ENCODE peak calls at places on chromosomes 7 and 10, in ten cellular contexts. D is dorsolateral prefrontal cortex, G is endothelial cell of umbilical vein, V is WTC11, M is AG09309, X is astrocyte of the spinal cord, O is AG04449, Q is NB4, T is progenitor cell of endocrine pancreas, L is HFFc6. E is an unnamed sample.

GRCh38 chr7:50595538-50596102 is 30.4 kb upstream of the DDC start:
- DNase-seq in D (no peak), G (peak), V (no peak), M (peak), X (peak), O (no peak), Q (peak), T (no peak), L (peak), E (peak)

GRCh38 chr10:48551796-48552591 is 52.9 kb downstream of the ARHGAP22 start:
- DNase-seq in D (no peak), G (peak), V (peak), M (peak), X (peak), O (no peak), Q (peak), T (no peak), L (peak), E (peak)

GRCh38 chr7:5636914-5637313 is 144.5 kb downstream of the RNF216 start:
- DNase-seq in D (peak), G (peak), V (no peak), M (peak), X (peak), O (peak), Q (peak), T (no peak), L (peak), E (no peak)

GRCh38 chr10:64033710-64034109 is 512.5 kb downstream of the REEP3 start:
- DNase-seq in D (no peak), G (no peak), V (no peak), M (no peak), X (no peak), O (no peak), Q (no peak), T (no peak), L (no peak), E (no peak)

GRCh38 chr7:116315293-116315692 is 105.0 kb downstream of the TES start:
- DNase-seq in D (no peak), G (peak), V (no peak), M (no peak), X (peak), O (peak), Q (no peak), T (no peak), L (no peak), E (no peak)

GRCh38 chr10:6050801-6051445 is 11.2 kb downstream of the IL2RA start:
- DNase-seq in D (no peak), G (no peak), V (no peak), M (no peak), X (peak), O (no peak), Q (peak), T (no peak), L (peak), E (no peak)

GRCh38 chr7:106905734-106906133 is 40.7 kb downstream of the PIK3CG start:
- DNase-seq in D (no peak), G (no peak), V (no peak), M (no peak), X (no peak), O (no peak), Q (no peak), T (no peak), L (no peak), E (no peak)

GRCh38 chr7:143361552-143362125 is 874 bp downstream of the FAM131B start:
- DNase-seq in D (no peak), G (no peak), V (peak), M (no peak), X (no peak), O (no peak), Q (no peak), T (no peak), L (no peak), E (no peak)

GRCh38 chr7:107972986-107973385 is 30.0 kb downstream of the LAMB1 start:
- DNase-seq in D (no peak), G (no peak), V (no peak), M (no peak), X (no peak), O (no peak), Q (no peak), T (no peak), L (no peak), E (no peak)

GRCh38 chr7:21507627-21508343 is 35.1 kb upstream of the DNAH11 start:
- DNase-seq in D (no peak), G (peak), V (peak), M (peak), X (peak), O (no peak), Q (peak), T (peak), L (peak), E (peak)

GRCh38 chr7:80054356-80054755 is 80.3 kb upstream of the GNAI1 start:
- DNase-seq in D (no peak), G (no peak), V (no peak), M (no peak), X (no peak), O (no peak), Q (no peak), T (no peak), L (no peak), E (no peak)

GRCh38 chr7:108132551-108133265 is 2.5 kb upstream of the LAMB4 start:
- DNase-seq in D (no peak), G (no peak), V (no peak), M (no peak), X (peak), O (no peak), Q (no peak), T (no peak), L (no peak), E (no peak)

GRCh38 chr10:42482411-42482810 is 156.0 kb downstream of the ZNF33B start:
- DNase-seq in D (no peak), G (no peak), V (no peak), M (peak), X (no peak), O (no peak), Q (no peak), T (no peak), L (peak), E (no peak)

GRCh38 chr10:19638173-19638872 is 177.9 kb upstream of the PLXDC2 start:
- DNase-seq in D (no peak), G (no peak), V (no peak), M (peak), X (peak), O (peak), Q (peak), T (no peak), L (peak), E (no peak)

GRCh38 chr10:35598379-35598778 is 6.8 kb upstream of the GJD4 start:
- DNase-seq in D (no peak), G (peak), V (peak), M (no peak), X (no peak), O (no peak), Q (no peak), T (no peak), L (no peak), E (no peak)

GRCh38 chr7:36391436-36392198 is 2.0 kb downstream of the ANLN start:
- DNase-seq in D (no peak), G (peak), V (no peak), M (no peak), X (peak), O (no peak), Q (peak), T (no peak), L (no peak), E (no peak)

GRCh38 chr10:72099054-72099921 is 10.9 kb upstream of the SPOCK2 start:
- DNase-seq in D (no peak), G (no peak), V (no peak), M (no peak), X (no peak), O (no peak), Q (no peak), T (no peak), L (no peak), E (no peak)

GRCh38 chr7:81503771-81504170 is 266.1 kb downstream of the HGF start:
- DNase-seq in D (no peak), G (no peak), V (no peak), M (no peak), X (no peak), O (no peak), Q (no peak), T (no peak), L (no peak), E (no peak)

GRCh38 chr7:22234247-22234646 is 122.7 kb downstream of the RAPGEF5 start:
- DNase-seq in D (no peak), G (peak), V (no peak), M (no peak), X (no peak), O (no peak), Q (no peak), T (no peak), L (no peak), E (no peak)

GRCh38 chr7:76131872-76132271 is 69.8 kb upstream of the SRRM3 start:
- DNase-seq in D (no peak), G (no peak), V (no peak), M (no peak), X (no peak), O (no peak), Q (no peak), T (no peak), L (no peak), E (no peak)

GRCh38 chr7:149310113-149310836 is 48.3 kb downstream of the ZNF783 start:
- DNase-seq in D (no peak), G (peak), V (no peak), M (peak), X (peak), O (peak), Q (peak), T (no peak), L (peak), E (no peak)

GRCh38 chr10:113153493-113154127 is 203.6 kb downstream of the TCF7L2 start:
- DNase-seq in D (no peak), G (no peak), V (no peak), M (no peak), X (no peak), O (no peak), Q (peak), T (no peak), L (no peak), E (no peak)

GRCh38 chr10:33665512-33665911 is 331.0 kb upstream of the NRP1 start:
- DNase-seq in D (no peak), G (no peak), V (no peak), M (no peak), X (peak), O (no peak), Q (no peak), T (no peak), L (no peak), E (no peak)

GRCh38 chr7:24717247-24717622 is 40.0 kb downstream of the GSDME start:
- DNase-seq in D (no peak), G (no peak), V (no peak), M (no peak), X (no peak), O (no peak), Q (no peak), T (no peak), L (no peak), E (no peak)

GRCh38 chr10:78359641-78360091 is 326.0 kb downstream of the RPS24 start:
- DNase-seq in D (no peak), G (no peak), V (no peak), M (no peak), X (no peak), O (no peak), Q (peak), T (no peak), L (no peak), E (no peak)

GRCh38 chr7:54253036-54253373 is 289.2 kb upstream of the VSTM2A start:
- DNase-seq in D (no peak), G (no peak), V (no peak), M (no peak), X (no peak), O (no peak), Q (no peak), T (no peak), L (no peak), E (no peak)

GRCh38 chr7:84455788-84456187 is 261.2 kb upstream of the SEMA3A start:
- DNase-seq in D (no peak), G (peak), V (no peak), M (no peak), X (peak), O (no peak), Q (no peak), T (no peak), L (no peak), E (no peak)

GRCh38 chr10:49605177-49605938 is 4.8 kb upstream of the SLC18A3 start:
- DNase-seq in D (no peak), G (no peak), V (peak), M (no peak), X (no peak), O (no peak), Q (no peak), T (peak), L (no peak), E (no peak)

GRCh38 chr10:119341236-119342016 is 134.1 kb downstream of the GRK5 start:
- DNase-seq in D (no peak), G (peak), V (no peak), M (no peak), X (peak), O (no peak), Q (peak), T (no peak), L (peak), E (no peak)

GRCh38 chr7:37510043-37510634 is 61.5 kb upstream of the ELMO1 start:
- DNase-seq in D (no peak), G (peak), V (no peak), M (no peak), X (no peak), O (no peak), Q (peak), T (no peak), L (no peak), E (no peak)
- TF ChIP-seq CTCF in D (peak), G (peak), V (peak), M (no peak), X (no peak), O (no peak), Q (peak), T (peak), L (peak), E (peak)

DNA sequence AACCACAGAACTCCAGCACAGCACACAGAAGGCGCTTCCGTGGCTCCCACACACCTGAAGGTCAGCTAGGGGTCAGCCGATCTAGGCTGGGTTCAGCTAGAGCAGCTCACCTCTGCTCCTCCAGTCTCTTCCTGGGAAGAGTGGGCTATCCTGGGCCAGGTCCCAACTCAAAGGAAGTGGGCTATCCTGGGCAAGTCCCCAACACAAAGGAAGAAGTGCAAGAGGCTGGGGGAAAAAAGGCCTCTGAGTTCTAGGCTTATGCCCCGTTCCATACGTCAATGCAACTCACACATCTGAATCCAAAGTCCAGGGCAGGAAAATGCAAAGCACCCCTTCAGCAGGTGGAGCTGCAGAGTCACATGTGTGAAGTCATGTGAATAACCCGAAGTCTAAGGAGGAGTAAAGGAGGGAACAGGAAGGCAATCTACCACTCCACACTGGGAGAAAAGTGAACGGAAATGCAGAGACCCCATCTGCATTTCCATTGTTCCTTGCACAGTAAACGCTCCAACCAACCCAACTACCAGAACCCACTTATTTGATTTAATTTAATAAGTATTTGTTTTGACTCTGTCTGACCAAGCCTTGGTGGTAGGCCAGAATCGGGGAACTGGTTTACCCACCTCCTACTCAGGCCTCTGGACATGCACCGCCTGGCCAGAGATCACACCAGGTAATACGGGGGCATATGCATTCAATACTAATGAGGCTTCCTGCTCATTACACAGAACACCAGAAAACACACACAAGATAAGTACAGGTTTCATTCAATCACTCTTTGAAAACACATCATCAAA is 95.5 kb upstream of the RNF32 start:
- DNase-seq in D (no peak), G (no peak), V (no peak), M (no peak), X (no peak), O (no peak), Q (no peak), T (no peak), L (no peak), E (no peak)
- TF ChIP-seq CTCF in D (no peak), G (no peak), V (no peak), M (no peak), X (no peak), O (no peak), Q (no peak), T (no peak), L (no peak), E (no peak)

DNA sequence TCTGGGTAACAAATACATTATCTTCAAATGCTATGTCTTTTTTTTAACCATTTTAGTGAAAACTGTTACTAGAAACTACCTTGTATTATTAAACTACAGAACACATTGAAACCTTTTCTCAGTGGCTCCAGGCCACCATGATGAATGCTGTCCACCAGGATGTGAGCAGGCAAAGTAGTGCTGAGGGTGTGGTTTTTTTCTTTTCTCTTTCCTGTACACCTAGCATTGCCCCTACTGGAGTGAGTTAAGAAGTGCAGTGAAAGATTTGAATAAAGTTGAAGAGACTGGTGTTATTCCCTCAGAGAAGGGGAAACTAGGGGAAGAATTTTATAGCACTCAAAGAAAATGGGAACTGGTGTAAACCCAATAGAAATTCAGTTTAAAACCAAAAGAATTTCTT is 120.0 kb upstream of the SAMD8 start:
- DNase-seq in D (no peak), G (no peak), V (no peak), M (no peak), X (no peak), O (no peak), Q (peak), T (no peak), L (peak), E (no peak)
- TF ChIP-seq CTCF in D (peak), G (peak), V (no peak), M (peak), X (no peak), O (no peak), Q (peak), T (peak), L (peak), E (peak)

DNA sequence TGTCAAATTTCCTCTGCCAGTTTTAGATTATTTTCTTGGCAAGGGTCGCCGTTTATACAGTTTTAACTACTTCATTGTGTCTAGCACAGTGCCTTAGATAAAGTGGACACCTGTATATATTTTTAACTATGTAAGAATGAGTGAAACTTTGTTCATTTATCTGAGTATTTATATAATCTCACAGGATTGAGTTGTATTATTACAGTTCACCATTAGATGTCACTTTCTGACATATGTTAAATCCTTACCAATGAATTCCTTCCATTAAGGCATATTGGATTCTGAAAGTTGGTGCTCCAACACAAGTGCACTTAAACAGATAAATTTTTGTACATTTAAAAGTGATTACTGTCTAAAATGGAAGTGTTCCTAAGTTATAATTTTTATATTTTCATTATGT is 43.0 kb downstream of the ZMYND11 start:
- DNase-seq in D (no peak), G (peak), V (no peak), M (peak), X (peak), O (no peak), Q (peak), T (no peak), L (peak), E (no peak)
- TF ChIP-seq CTCF in D (peak), G (peak), V (no peak), M (peak), X (peak), O (no peak), Q (no peak), T (peak), L (peak), E (peak)